ENCODE peak calls at places on chromosomes 3 and 15, in ten cellular contexts. W, J, D, B, U, N, O, G, E and K are unnamed samples. For H3K4me1 and H3K9me3, the result is how much of the 10 kb centered on the place peaks cover.

GRCh38 chr3:63933459-63933858 is 21.3 kb upstream of the SCAANT1 start:
- DNase-seq in O (no peak), B (no peak), J (no peak), W (no peak), N (no peak), E (no peak), G (no peak), U (no peak), D (no peak), K (peak)

GRCh38 chr3:32421991-32422859 is 30.6 kb downstream of the CMTM7 start:
- DNase-seq in G (peak), O (peak), J (no peak), B (peak), W (peak), E (peak), N (peak), D (peak), U (peak), K (no peak)

GRCh38 chr3:9914559-9915251 is 2.2 kb upstream of the IL17RC start:
- DNase-seq in N (no peak), B (no peak), E (no peak), O (no peak), D (no peak), G (no peak), U (no peak), J (no peak), W (no peak), K (no peak)

GRCh38 chr3:72487078-72487765 is 361.0 kb downstream of the SHQ1 start:
- DNase-seq in D (peak), W (peak), N (peak), G (peak), J (no peak), O (peak), E (peak), B (peak), U (peak), K (no peak)

GRCh38 chr15:41925209-41925608 is 31.4 kb upstream of the SPTBN5 start:
- DNase-seq in E (no peak), G (no peak), B (no peak), D (no peak), U (no peak), O (no peak), N (no peak), J (no peak), W (no peak), K (no peak)

GRCh38 chr15:63752979-63753378 is 80.8 kb downstream of the HERC1 start:
- DNase-seq in W (no peak), E (no peak), O (no peak), B (no peak), J (no peak), D (no peak), N (no peak), U (no peak), G (no peak), K (no peak)

GRCh38 chr15:89828324-89829145 is 13.9 kb upstream of the ANPEP start:
- DNase-seq in B (no peak), E (peak), O (peak), N (peak), J (no peak), G (no peak), W (peak), U (peak), D (peak), K (no peak)

GRCh38 chr15:41780727-41781126 is 6.4 kb downstream of the MAPKBP1 start:
- DNase-seq in E (no peak), U (no peak), N (no peak), O (no peak), J (no peak), G (no peak), W (no peak), D (no peak), B (no peak), K (no peak)

GRCh38 chr15:66746231-66746605 is 44.2 kb downstream of the SMAD6 start:
- DNase-seq in N (peak), D (no peak), E (no peak), W (no peak), B (no peak), G (no peak), U (no peak), O (peak), J (no peak), K (no peak)

GRCh38 chr15:22788004-22788403 is 1.6 kb downstream of the NIPA1 start:
- DNase-seq in U (no peak), B (no peak), J (no peak), G (no peak), W (no peak), N (no peak), D (no peak), E (no peak), O (no peak), K (no peak)

GRCh38 chr3:102466001-102466400 is 31.2 kb downstream of the ZPLD1 start:
- DNase-seq in W (no peak), D (no peak), N (no peak), O (no peak), E (no peak), J (no peak), G (no peak), U (no peak), B (no peak), K (no peak)

GRCh38 chr15:82091636-82092140 is 45.9 kb upstream of the MEX3B start:
- DNase-seq in D (peak), N (no peak), J (no peak), U (no peak), E (no peak), W (peak), O (no peak), G (no peak), B (no peak), K (no peak)

GRCh38 chr3:46923559-46924350 is 46.2 kb downstream of the PTH1R start:
- DNase-seq in W (peak), B (no peak), O (peak), E (no peak), N (no peak), U (no peak), J (peak), G (peak), D (peak), K (peak)

GRCh38 chr3:143207338-143207961 is 87.9 kb downstream of the CHST2 start:
- DNase-seq in W (peak), B (peak), J (no peak), O (no peak), D (peak), G (peak), U (no peak), N (peak), E (no peak), K (peak)

GRCh38 chr3:127074900-127075360 is 92.0 kb downstream of the PLXNA1 start:
- DNase-seq in E (no peak), G (no peak), W (peak), U (no peak), B (no peak), D (peak), N (no peak), O (peak), J (peak), K (peak)

DNA sequence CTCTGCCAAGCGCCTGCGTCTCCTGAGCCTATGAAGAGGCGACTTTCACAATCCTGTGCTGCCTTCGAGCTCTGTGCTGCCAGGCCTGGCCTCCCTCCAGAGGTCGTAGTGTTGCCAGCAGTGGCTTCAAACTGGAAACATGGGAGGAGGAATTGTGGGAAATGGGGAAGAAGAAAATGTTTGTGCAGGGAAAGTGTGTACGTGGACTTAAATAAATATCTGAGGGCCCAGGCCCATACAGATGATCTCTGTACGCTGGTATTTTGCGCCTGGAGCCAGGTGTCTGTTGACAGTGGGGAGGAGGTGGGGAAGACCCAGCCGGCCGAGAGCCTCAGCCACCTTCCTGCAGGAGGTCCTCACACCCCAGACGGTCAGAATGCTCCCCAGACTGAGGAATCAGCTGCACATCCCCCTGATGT is 44.6 kb downstream of the ZBTB38 start:
- DNase-seq in D (peak), E (peak), N (peak), G (no peak), J (no peak), B (peak), O (peak), U (peak), W (peak), K (no peak)
- H3K4me1 ChIP-seq in D (under half), E (half or more), N (half or more), G (under half), J (half or more), B (half or more), O (half or more), U (under half), W (half or more), K (under half)

GRCh38 chr3:190618349-190619030 is 104.6 kb downstream of the IL1RAP start:
- DNase-seq in G (no peak), D (no peak), B (no peak), U (no peak), J (no peak), O (no peak), W (no peak), N (no peak), E (no peak), K (no peak)
- H3K9me3 ChIP-seq in G (under half), D (under half), B (under half), U (under half), J (under half), O (under half), W (under half), N (under half), E (under half), K (under half)

DNA sequence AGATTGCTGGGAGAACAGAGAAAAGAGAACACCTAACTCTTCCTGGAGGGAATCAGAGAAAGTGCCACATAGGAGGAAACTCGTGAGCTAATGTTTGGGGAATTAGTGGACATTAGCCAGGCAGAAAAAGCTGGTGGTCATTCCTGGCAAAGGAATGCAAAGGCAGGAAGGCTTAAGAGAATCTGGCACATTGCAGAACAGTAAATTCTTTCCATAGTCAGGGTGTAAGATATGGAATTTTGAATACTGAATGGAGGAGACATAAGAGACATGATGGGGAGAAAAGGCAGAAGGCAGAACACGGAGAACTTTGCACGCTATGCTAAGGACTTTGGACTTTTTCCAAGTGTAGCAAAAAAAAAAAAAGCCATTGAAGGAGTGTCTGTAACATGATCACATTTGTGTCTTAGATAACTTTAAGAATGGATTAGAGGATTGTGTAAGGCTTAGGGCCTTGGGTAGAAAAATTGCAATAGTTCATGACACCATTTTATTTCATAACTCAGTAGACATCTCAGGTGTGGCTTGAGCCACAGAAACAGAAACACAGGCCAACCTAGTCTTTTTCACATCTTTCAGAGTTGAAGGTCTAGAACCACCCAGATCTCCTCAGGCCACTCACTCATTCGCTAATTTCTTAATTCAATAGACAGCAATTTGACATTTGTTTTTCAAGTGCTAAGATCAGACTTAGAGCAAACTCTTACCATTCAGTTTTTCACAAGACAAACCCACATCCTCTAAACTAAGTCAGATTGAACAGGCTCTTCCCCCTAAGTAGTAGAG is 31.2 kb upstream of the CCDC80 start:
- DNase-seq in N (peak), G (no peak), W (peak), J (no peak), E (no peak), D (peak), B (no peak), U (no peak), O (no peak), K (no peak)
- H3K4me1 ChIP-seq in N (half or more), G (under half), W (half or more), J (half or more), E (under half), D (under half), B (under half), U (under half), O (under half), K (under half)

GRCh38 chr3:5709704-5710103 is 522.2 kb downstream of the EDEM1 start:
- DNase-seq in N (no peak), D (no peak), E (no peak), G (no peak), B (no peak), U (no peak), J (no peak), O (no peak), W (no peak), K (no peak)
- H3K9me3 ChIP-seq in N (under half), D (under half), E (under half), G (under half), B (under half), U (under half), J (under half), O (under half), W (under half), K (under half)

GRCh38 chr15:74417230-74417629 is 16.5 kb downstream of the SEMA7A start:
- DNase-seq in U (no peak), W (peak), O (no peak), J (no peak), N (peak), D (peak), G (no peak), E (peak), B (no peak), K (no peak)
- H3K4me1 ChIP-seq in U (under half), W (half or more), O (under half), J (under half), N (half or more), D (under half), G (under half), E (under half), B (under half), K (under half)

DNA sequence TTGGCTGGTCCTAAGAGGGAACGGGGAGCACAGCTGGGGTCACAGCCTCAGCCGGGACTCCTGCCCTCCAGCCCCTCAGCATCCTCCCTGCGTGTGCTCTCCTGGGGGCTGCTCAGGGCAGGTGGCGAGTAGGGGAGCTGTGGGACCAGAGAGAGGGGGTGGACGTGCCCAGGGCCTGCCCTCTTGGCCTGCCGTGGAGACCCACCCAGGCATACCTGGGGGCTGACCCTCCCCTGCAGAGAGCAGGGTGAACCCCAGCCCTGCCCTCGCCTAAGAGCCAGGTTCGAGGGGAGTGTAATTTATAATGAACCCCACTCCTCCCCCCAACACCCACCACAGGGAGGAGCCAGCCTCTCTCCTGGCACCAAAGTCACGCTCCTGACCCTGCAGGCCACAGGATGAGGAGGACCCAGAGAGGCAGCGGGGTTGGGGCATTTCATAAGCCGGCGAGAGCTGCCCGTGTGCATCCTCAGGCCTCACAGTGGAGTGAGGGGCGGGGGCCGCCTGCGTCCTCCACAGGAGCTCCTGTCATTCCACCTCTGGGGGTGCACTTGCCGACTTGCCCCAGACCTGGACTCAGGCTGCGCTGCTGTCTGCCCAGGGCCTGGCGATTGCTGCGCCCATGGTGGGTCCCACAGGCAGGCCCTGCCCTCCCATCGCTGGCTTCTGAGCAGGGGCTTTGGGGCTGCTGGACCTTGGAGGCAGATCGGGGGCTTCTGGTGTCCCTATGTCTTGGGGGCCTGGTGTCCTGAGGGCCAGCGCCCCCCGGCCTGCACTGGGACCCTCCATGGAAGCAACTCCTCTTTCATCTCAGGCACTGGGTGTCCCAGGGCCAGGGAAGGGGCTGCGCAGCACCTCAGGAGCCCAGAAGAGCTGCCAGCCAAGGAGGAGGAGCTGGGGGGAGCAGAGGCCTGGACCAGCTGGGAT is 184.2 kb downstream of the GOLGA6L6 start:
- DNase-seq in G (peak), E (no peak), B (peak), J (peak), U (no peak), O (peak), D (no peak), N (no peak), W (no peak), K (no peak)
- H3K9me3 ChIP-seq in G (under half), E (under half), B (under half), J (under half), U (half or more), O (under half), D (under half), N (under half), W (under half), K (under half)

GRCh38 chr15:70504988-70505387 is 258.4 kb downstream of the UACA start:
- DNase-seq in N (no peak), G (no peak), U (no peak), J (no peak), O (no peak), D (no peak), B (no peak), E (no peak), W (no peak), K (no peak)

GRCh38 chr15:70507772-70508351 is 255.5 kb downstream of the UACA start:
- DNase-seq in D (peak), B (no peak), O (no peak), W (peak), U (no peak), N (peak), E (no peak), J (no peak), G (no peak), K (peak)

GRCh38 chr15:70504305-70504951 is 258.9 kb downstream of the UACA start:
- DNase-seq in J (no peak), E (peak), B (no peak), U (peak), G (no peak), O (peak), D (peak), N (peak), W (peak), K (peak)

GRCh38 chr15:70505411-70505919 is 257.9 kb downstream of the UACA start:
- DNase-seq in N (peak), J (no peak), O (no peak), U (no peak), E (no peak), W (peak), B (no peak), D (peak), G (no peak), K (no peak)

DNA sequence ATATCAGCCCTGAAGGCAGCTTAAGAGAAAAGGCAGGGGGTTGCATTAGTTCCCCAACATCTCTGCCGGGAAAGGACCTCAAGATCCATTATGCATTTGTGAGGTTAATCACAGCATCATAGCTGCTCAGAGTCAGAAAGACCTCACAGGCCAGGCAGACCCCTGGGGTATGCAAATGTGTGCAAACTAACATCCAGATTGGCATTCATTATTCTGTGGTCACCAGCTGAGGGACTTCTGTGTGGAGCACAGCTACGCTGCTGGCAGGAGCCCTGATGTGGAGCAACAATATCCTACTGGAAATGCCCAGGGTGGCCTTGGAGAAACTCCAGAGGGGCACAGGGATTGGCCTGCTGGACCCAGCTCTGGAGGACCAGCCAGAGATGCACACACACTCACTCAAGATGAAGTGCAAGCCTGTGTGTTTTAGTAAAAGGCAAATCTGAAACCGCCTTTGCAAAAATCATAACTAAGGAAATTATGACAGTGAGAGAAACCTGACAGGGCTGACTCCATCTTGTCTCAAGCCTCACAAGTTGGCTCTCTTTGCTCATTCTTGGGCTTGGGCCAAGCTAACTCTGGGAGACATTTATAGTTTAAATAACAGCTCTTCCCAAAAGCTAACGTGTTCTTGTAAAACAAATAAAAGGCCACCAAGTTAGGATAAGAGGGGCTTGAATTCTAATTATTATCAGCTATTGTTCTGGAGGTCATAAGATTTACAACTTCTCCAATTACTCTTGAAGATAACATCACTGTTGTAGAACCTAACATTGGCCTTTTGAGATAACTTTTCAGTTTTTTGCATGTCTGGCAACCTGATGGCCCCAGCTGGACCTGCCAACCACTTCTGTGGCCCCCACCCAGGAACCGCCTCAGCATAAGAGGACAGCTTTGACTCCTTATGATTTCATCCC is 257.1 kb downstream of the UACA start:
- DNase-seq in G (no peak), B (no peak), J (no peak), W (no peak), O (no peak), E (no peak), D (no peak), U (no peak), N (no peak), K (no peak)
- H3K4me1 ChIP-seq in G (under half), B (under half), J (under half), W (half or more), O (half or more), E (under half), D (under half), U (under half), N (half or more), K (half or more)

DNA sequence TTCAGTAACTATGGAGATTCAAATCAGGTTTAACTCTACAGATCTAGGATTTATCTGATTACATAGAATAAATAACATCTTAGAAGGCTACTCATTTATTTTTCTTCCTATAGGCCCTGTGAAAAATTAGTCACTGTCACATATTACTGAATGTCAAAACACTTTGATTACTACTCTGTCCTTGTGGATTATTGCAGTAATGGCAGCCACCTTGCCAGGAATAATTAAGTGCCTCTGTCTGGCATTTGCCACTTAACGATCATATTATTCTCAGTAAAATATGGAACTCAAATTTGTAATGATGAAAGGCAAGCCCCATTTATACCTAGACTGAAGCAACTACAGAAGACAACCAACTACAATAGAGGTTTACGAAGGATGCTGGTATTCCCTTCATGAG is 596.3 kb upstream of the ARPP21 start:
- DNase-seq in G (no peak), U (no peak), B (no peak), N (no peak), W (no peak), O (no peak), J (no peak), D (no peak), E (no peak), K (no peak)
- H3K9me3 ChIP-seq in G (under half), U (under half), B (under half), N (under half), W (under half), O (under half), J (under half), D (under half), E (under half), K (under half)

GRCh38 chr3:160286231-160286630 is 61.0 kb downstream of the C3orf80 start:
- DNase-seq in D (no peak), B (no peak), W (no peak), J (no peak), U (no peak), N (no peak), G (no peak), O (no peak), E (no peak), K (no peak)

GRCh38 chr3:160296591-160296990 is 71.4 kb downstream of the C3orf80 start:
- DNase-seq in O (no peak), G (no peak), W (peak), D (peak), E (no peak), N (no peak), B (no peak), J (no peak), U (no peak), K (no peak)

GRCh38 chr3:160291290-160291908 is 66.2 kb downstream of the C3orf80 start:
- DNase-seq in W (no peak), J (no peak), E (no peak), N (no peak), B (no peak), U (peak), O (no peak), D (no peak), G (no peak), K (no peak)

GRCh38 chr3:160287666-160288065 is 62.4 kb downstream of the C3orf80 start:
- DNase-seq in U (no peak), O (no peak), J (no peak), B (no peak), W (peak), E (no peak), N (no peak), G (no peak), D (peak), K (no peak)

GRCh38 chr3:160291909-160292299 is 66.7 kb downstream of the C3orf80 start:
- DNase-seq in J (no peak), N (no peak), E (no peak), B (no peak), W (no peak), D (no peak), O (no peak), G (no peak), U (no peak), K (no peak)
- H3K4me1 ChIP-seq in J (under half), N (under half), E (under half), B (under half), W (under half), D (under half), O (under half), G (under half), U (under half), K (under half)